ENCODE peak calls at places on chromosomes 7 and 10, in seven cellular contexts. B, L, E, M, V, N and S are unnamed samples. For H3K27me3 and H3K4me1, the result is how much of the 10 kb centered on the place peaks cover.

GRCh38 chr10:112769611-112770370 is 180.3 kb upstream of the TCF7L2 start:
- DNase-seq in N (no peak), B (no peak), E (no peak), M (no peak), L (no peak), V (no peak), S (no peak)

GRCh38 chr10:112584276-112584675 is 137.3 kb downstream of the VTI1A start:
- DNase-seq in L (no peak), B (no peak), V (no peak), M (no peak), E (no peak), N (peak), S (no peak)

GRCh38 chr7:15015545-15016314 is 113.2 kb upstream of the DGKB start:
- DNase-seq in E (peak), M (no peak), N (peak), V (peak), L (no peak), B (peak), S (no peak)

GRCh38 chr10:74778436-74779094 is 47.8 kb upstream of the KAT6B start:
- DNase-seq in E (no peak), L (no peak), V (no peak), B (no peak), M (no peak), N (no peak), S (no peak)

GRCh38 chr10:60069311-60069710 is 163.0 kb upstream of the CCDC6 start:
- DNase-seq in V (no peak), N (no peak), M (no peak), E (no peak), L (no peak), B (no peak), S (no peak)

GRCh38 chr10:84605802-84606201 is 277.4 kb downstream of the CCSER2 start:
- DNase-seq in L (no peak), M (no peak), B (no peak), V (no peak), N (peak), E (no peak), S (peak)

GRCh38 chr7:981793-982510 is 1.0 kb upstream of the CYP2W1 start:
- DNase-seq in N (no peak), B (peak), L (no peak), V (no peak), M (no peak), E (peak), S (no peak)

GRCh38 chr7:106793015-106793651 is 71.9 kb upstream of the PIK3CG start:
- DNase-seq in N (peak), L (no peak), V (peak), M (no peak), B (no peak), E (no peak), S (no peak)

GRCh38 chr7:157875230-157876179 is 538.7 kb downstream of the DNAJB6 start:
- DNase-seq in V (peak), B (no peak), E (no peak), N (no peak), L (no peak), M (no peak), S (no peak)

GRCh38 chr7:141262101-141262819 is 188.4 kb downstream of the TMEM178B start:
- DNase-seq in N (no peak), V (peak), M (no peak), L (no peak), E (no peak), B (no peak), S (no peak)

GRCh38 chr10:33145451-33146188 is 187.6 kb upstream of the ITGB1 start:
- DNase-seq in L (no peak), N (peak), V (no peak), E (no peak), B (no peak), M (no peak), S (no peak)

GRCh38 chr7:39073432-39073831 is 95.7 kb downstream of the POU6F2 start:
- DNase-seq in B (no peak), N (no peak), L (no peak), M (no peak), E (peak), V (peak), S (peak)

GRCh38 chr7:42858570-42858969 is 53.3 kb downstream of the C7orf25 start:
- DNase-seq in V (no peak), L (no peak), B (no peak), E (no peak), M (no peak), N (peak), S (no peak)

GRCh38 chr10:62284221-62284620 is 15.6 kb upstream of the RTKN2 start:
- DNase-seq in L (no peak), E (no peak), N (no peak), M (no peak), V (no peak), B (no peak), S (no peak)
- H3K27me3 ChIP-seq in L (under half), E (under half), N (under half), M (under half), V (under half), B (under half), S (under half)

DNA sequence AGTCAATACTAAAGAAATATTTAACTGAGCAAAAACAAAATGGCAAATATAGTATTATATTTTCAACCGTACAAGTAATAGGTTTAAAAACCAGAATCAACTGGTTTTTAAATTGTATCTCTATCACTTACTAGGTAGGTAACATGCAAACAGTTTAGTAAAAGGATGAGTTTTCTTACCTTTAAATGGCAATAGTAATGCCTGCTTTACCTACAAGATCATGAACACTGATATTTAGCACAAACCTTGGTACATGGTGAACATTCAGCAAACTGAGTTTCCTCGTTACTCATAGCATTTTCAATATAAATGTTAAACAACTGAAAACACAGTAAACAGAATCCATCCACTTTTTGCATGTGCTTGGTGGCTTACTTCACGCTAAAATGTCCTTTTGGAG is 389.1 kb downstream of the PARD3 start:
- DNase-seq in N (no peak), L (no peak), V (no peak), M (no peak), E (no peak), B (no peak), S (no peak)
- H3K4me1 ChIP-seq in N (under half), L (under half), V (under half), M (under half), E (under half), B (under half), S (under half)

DNA sequence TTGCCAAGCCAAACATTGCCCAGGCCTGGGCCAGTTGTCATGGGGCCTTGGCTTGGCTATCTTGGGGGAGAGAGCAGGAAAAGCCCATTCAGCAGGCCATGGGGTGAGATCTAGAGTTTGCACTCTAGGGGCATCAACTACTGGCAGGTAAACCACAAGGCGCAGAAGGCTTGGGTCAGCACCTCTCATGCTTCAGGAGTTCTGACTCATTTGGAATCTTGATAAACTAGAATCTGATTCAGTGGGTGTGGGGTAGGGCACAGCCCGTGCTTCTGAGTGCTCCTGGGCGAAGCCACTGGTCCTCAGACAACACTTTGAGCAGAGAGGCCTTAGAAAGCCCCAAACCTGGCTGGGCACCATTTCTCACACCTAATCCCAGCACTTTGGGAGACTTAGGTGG is 81.1 kb downstream of the RGS10 start:
- DNase-seq in E (no peak), N (peak), M (no peak), L (no peak), B (no peak), V (no peak), S (no peak)
- TF ChIP-seq CTCF in E (no peak), N (peak), M (no peak), L (no peak), B (no peak), V (no peak), S (no peak)

GRCh38 chr10:100825325-100825875 is 80.0 kb downstream of the PAX2 start:
- DNase-seq in L (peak), B (no peak), N (no peak), E (no peak), V (no peak), M (peak), S (no peak)

GRCh38 chr10:100825946-100826660 is 80.7 kb downstream of the PAX2 start:
- DNase-seq in M (peak), E (no peak), V (no peak), N (no peak), L (peak), B (no peak), S (no peak)

GRCh38 chr10:100823194-100823593 is 77.8 kb downstream of the PAX2 start:
- DNase-seq in M (peak), B (no peak), E (no peak), V (no peak), N (no peak), L (no peak), S (no peak)

GRCh38 chr10:100826661-100826982 is 81.2 kb downstream of the PAX2 start:
- DNase-seq in N (no peak), B (no peak), L (no peak), M (peak), V (no peak), E (no peak), S (no peak)

DNA sequence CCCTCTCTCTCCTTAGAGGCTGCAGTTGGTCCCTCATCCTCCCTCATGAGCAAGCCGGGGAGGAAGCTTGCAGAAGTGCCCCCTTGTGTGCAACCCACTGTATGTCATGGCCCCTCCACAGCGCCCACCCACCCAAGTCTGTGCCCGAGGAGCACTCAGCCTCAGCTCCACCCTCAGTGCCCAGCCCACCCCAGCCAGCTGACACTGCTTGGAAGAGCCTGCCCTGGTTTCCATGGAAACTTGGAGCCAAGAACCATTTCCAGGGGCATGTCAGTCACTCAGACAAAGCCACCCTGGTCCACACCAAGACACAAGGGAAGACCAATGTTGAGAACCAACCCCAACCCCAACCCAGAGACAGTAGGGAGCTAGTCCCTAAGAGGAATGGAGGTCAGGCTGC is 79.5 kb downstream of the PAX2 start:
- DNase-seq in N (no peak), L (no peak), B (no peak), E (no peak), M (peak), V (no peak), S (no peak)
- H3K27me3 ChIP-seq in N (under half), L (half or more), B (under half), E (under half), M (under half), V (half or more), S (half or more)